ENCODE peak calls at places on chromosomes 4 and X, in ten cellular contexts. One of them, this sample, is unnamed.

GRCh38 chr4:151442002-151442401 is 33.0 kb downstream of the FHIP1A start:
- DNase-seq in NAMALWA: no peak
- DNase-seq in amygdala: no peak
- DNase-seq in A549: no peak
- DNase-seq in kidney glomerular epithelial cell: no peak
- DNase-seq in stimulated activated naive CD8-positive, alpha-beta T cell treated with anti-CD3 and anti-CD28 coated beads, Interleukin-15, Interleukin-2, amounts not matched to agents 100 U/mL and 50 U/mL, for 24 hours: no peak
- DNase-seq in hypothalamus: no peak
- DNase-seq in AG09309: no peak
- DNase-seq in NCI-H2029 treated with DMSO at 0.1 percent for 48 hours: no peak
- DNase-seq in AG10803: no peak
- DNase-seq in this sample: no peak

GRCh38 chr4:186536285-186536684 is 19.1 kb downstream of the MTNR1A start:
- DNase-seq in AG10803: no peak
- DNase-seq in hypothalamus: no peak
- DNase-seq in amygdala: no peak
- DNase-seq in NAMALWA: no peak
- DNase-seq in kidney glomerular epithelial cell: no peak
- DNase-seq in NCI-H2029 treated with DMSO at 0.1 percent for 48 hours: no peak
- DNase-seq in A549: peak; percentile 21
- DNase-seq in stimulated activated naive CD8-positive, alpha-beta T cell treated with anti-CD3 and anti-CD28 coated beads, Interleukin-15, Interleukin-2, amounts not matched to agents 100 U/mL and 50 U/mL, for 24 hours: no peak
- DNase-seq in AG09309: no peak
- DNase-seq in this sample: no peak

GRCh38 chr4:125316391-125316780 is 1.6 kb downstream of the FAT4 start:
- DNase-seq in AG10803: peak; percentile 28
- DNase-seq in stimulated activated naive CD8-positive, alpha-beta T cell treated with anti-CD3 and anti-CD28 coated beads, Interleukin-15, Interleukin-2, amounts not matched to agents 100 U/mL and 50 U/mL, for 24 hours: peak; percentile 6
- DNase-seq in A549: peak; percentile 24
- DNase-seq in NAMALWA: no peak
- DNase-seq in kidney glomerular epithelial cell: no peak
- DNase-seq in NCI-H2029 treated with DMSO at 0.1 percent for 48 hours: peak; percentile 4
- DNase-seq in amygdala: peak; percentile 15
- DNase-seq in hypothalamus: peak; percentile 8
- DNase-seq in AG09309: no peak
- DNase-seq in this sample: no peak

GRCh38 chrX:101260435-101260834 is 30.7 kb downstream of the TAF7L start:
- DNase-seq in NAMALWA: no peak
- DNase-seq in AG09309: no peak
- DNase-seq in kidney glomerular epithelial cell: no peak
- DNase-seq in hypothalamus: no peak
- DNase-seq in AG10803: peak; percentile 0
- DNase-seq in NCI-H2029 treated with DMSO at 0.1 percent for 48 hours: no peak
- DNase-seq in stimulated activated naive CD8-positive, alpha-beta T cell treated with anti-CD3 and anti-CD28 coated beads, Interleukin-15, Interleukin-2, amounts not matched to agents 100 U/mL and 50 U/mL, for 24 hours: no peak
- DNase-seq in A549: peak; percentile 15
- DNase-seq in amygdala: no peak
- DNase-seq in this sample: no peak

GRCh38 chr4:85084371-85085170 is 118.1 kb upstream of the WDFY3 start:
- DNase-seq in kidney glomerular epithelial cell: peak; percentile 5
- DNase-seq in NCI-H2029 treated with DMSO at 0.1 percent for 48 hours: peak; percentile 38
- DNase-seq in NAMALWA: peak; percentile 85
- DNase-seq in A549: peak; percentile 71
- DNase-seq in AG09309: peak; percentile 48
- DNase-seq in AG10803: peak; percentile 78
- DNase-seq in stimulated activated naive CD8-positive, alpha-beta T cell treated with anti-CD3 and anti-CD28 coated beads, Interleukin-15, Interleukin-2, amounts not matched to agents 100 U/mL and 50 U/mL, for 24 hours: no peak
- DNase-seq in hypothalamus: no peak
- DNase-seq in amygdala: no peak
- DNase-seq in this sample: peak; percentile 39

GRCh38 chr4:177385576-177386320 is 56.5 kb downstream of the AGA start:
- DNase-seq in A549: no peak
- DNase-seq in AG09309: no peak
- DNase-seq in AG10803: peak; percentile 11
- DNase-seq in stimulated activated naive CD8-positive, alpha-beta T cell treated with anti-CD3 and anti-CD28 coated beads, Interleukin-15, Interleukin-2, amounts not matched to agents 100 U/mL and 50 U/mL, for 24 hours: no peak
- DNase-seq in NAMALWA: no peak
- DNase-seq in kidney glomerular epithelial cell: no peak
- DNase-seq in hypothalamus: no peak
- DNase-seq in amygdala: no peak
- DNase-seq in NCI-H2029 treated with DMSO at 0.1 percent for 48 hours: no peak
- DNase-seq in this sample: no peak

GRCh38 chrX:138886769-138887168 is 175.3 kb upstream of the FGF13 start:
- DNase-seq in AG09309: no peak
- DNase-seq in AG10803: no peak
- DNase-seq in NCI-H2029 treated with DMSO at 0.1 percent for 48 hours: peak; percentile 24
- DNase-seq in hypothalamus: no peak
- DNase-seq in NAMALWA: no peak
- DNase-seq in A549: no peak
- DNase-seq in amygdala: no peak
- DNase-seq in stimulated activated naive CD8-positive, alpha-beta T cell treated with anti-CD3 and anti-CD28 coated beads, Interleukin-15, Interleukin-2, amounts not matched to agents 100 U/mL and 50 U/mL, for 24 hours: no peak
- DNase-seq in kidney glomerular epithelial cell: no peak
- DNase-seq in this sample: peak; percentile 9

GRCh38 chr4:86386201-86386600 is 26.3 kb upstream of the MAPK10 start:
- DNase-seq in kidney glomerular epithelial cell: no peak
- DNase-seq in NAMALWA: no peak
- DNase-seq in NCI-H2029 treated with DMSO at 0.1 percent for 48 hours: no peak
- DNase-seq in amygdala: no peak
- DNase-seq in AG09309: no peak
- DNase-seq in stimulated activated naive CD8-positive, alpha-beta T cell treated with anti-CD3 and anti-CD28 coated beads, Interleukin-15, Interleukin-2, amounts not matched to agents 100 U/mL and 50 U/mL, for 24 hours: no peak
- DNase-seq in A549: no peak
- DNase-seq in hypothalamus: no peak
- DNase-seq in AG10803: no peak
- DNase-seq in this sample: no peak

GRCh38 chr4:186191266-186192067 is at the start of gene CYP4V2:
- DNase-seq in stimulated activated naive CD8-positive, alpha-beta T cell treated with anti-CD3 and anti-CD28 coated beads, Interleukin-15, Interleukin-2, amounts not matched to agents 100 U/mL and 50 U/mL, for 24 hours: peak; percentile 90
- DNase-seq in amygdala: peak; percentile 70
- DNase-seq in NCI-H2029 treated with DMSO at 0.1 percent for 48 hours: no peak
- DNase-seq in NAMALWA: peak; percentile 87
- DNase-seq in hypothalamus: peak; percentile 62
- DNase-seq in AG10803: peak; percentile 79
- DNase-seq in AG09309: peak; percentile 38
- DNase-seq in A549: peak; percentile 67
- DNase-seq in kidney glomerular epithelial cell: peak; percentile 80
- DNase-seq in this sample: peak; percentile 60

GRCh38 chr4:148248824-148249223 is 193.4 kb downstream of the NR3C2 start:
- DNase-seq in amygdala: no peak
- DNase-seq in NCI-H2029 treated with DMSO at 0.1 percent for 48 hours: no peak
- DNase-seq in hypothalamus: no peak
- DNase-seq in A549: no peak
- DNase-seq in AG10803: no peak
- DNase-seq in NAMALWA: no peak
- DNase-seq in stimulated activated naive CD8-positive, alpha-beta T cell treated with anti-CD3 and anti-CD28 coated beads, Interleukin-15, Interleukin-2, amounts not matched to agents 100 U/mL and 50 U/mL, for 24 hours: no peak
- DNase-seq in AG09309: no peak
- DNase-seq in kidney glomerular epithelial cell: no peak
- DNase-seq in this sample: no peak

GRCh38 chrX:10071451-10072163 is 85.2 kb upstream of the CLCN4 start:
- DNase-seq in NCI-H2029 treated with DMSO at 0.1 percent for 48 hours: peak; percentile 46
- DNase-seq in hypothalamus: no peak
- DNase-seq in AG10803: peak; percentile 71
- DNase-seq in AG09309: no peak
- DNase-seq in NAMALWA: no peak
- DNase-seq in stimulated activated naive CD8-positive, alpha-beta T cell treated with anti-CD3 and anti-CD28 coated beads, Interleukin-15, Interleukin-2, amounts not matched to agents 100 U/mL and 50 U/mL, for 24 hours: no peak
- DNase-seq in A549: no peak
- DNase-seq in amygdala: no peak
- DNase-seq in kidney glomerular epithelial cell: no peak
- DNase-seq in this sample: no peak

GRCh38 chr4:137443031-137443800 is 89.1 kb downstream of the PCDH18 start:
- DNase-seq in NAMALWA: no peak
- DNase-seq in NCI-H2029 treated with DMSO at 0.1 percent for 48 hours: no peak
- DNase-seq in kidney glomerular epithelial cell: no peak
- DNase-seq in AG10803: no peak
- DNase-seq in A549: no peak
- DNase-seq in amygdala: no peak
- DNase-seq in hypothalamus: no peak
- DNase-seq in stimulated activated naive CD8-positive, alpha-beta T cell treated with anti-CD3 and anti-CD28 coated beads, Interleukin-15, Interleukin-2, amounts not matched to agents 100 U/mL and 50 U/mL, for 24 hours: no peak
- DNase-seq in AG09309: no peak
- DNase-seq in this sample: no peak

GRCh38 chr4:116387942-116388474 is 697.4 kb downstream of the TRAM1L1 start:
- DNase-seq in amygdala: no peak
- DNase-seq in AG10803: no peak
- DNase-seq in NAMALWA: no peak
- DNase-seq in hypothalamus: no peak
- DNase-seq in kidney glomerular epithelial cell: no peak
- DNase-seq in AG09309: no peak
- DNase-seq in stimulated activated naive CD8-positive, alpha-beta T cell treated with anti-CD3 and anti-CD28 coated beads, Interleukin-15, Interleukin-2, amounts not matched to agents 100 U/mL and 50 U/mL, for 24 hours: no peak
- DNase-seq in NCI-H2029 treated with DMSO at 0.1 percent for 48 hours: no peak
- DNase-seq in A549: no peak
- DNase-seq in this sample: peak; percentile 25